ENCODE peak calls at places on chromosomes 4 and X, in four cellular contexts. One of them, this sample, is unnamed.

GRCh38 chr4:122731676-122732075 is 828 bp upstream of the BBS12 start:
- DNase-seq in SK-N-SH: no peak
- DNase-seq in GM12878: no peak
- DNase-seq in HepG2: no peak
- DNase-seq in this sample: no peak

GRCh38 chr4:86856896-86857295 is 7.7 kb upstream of the SLC10A6 start:
- DNase-seq in SK-N-SH: no peak
- DNase-seq in GM12878: no peak
- DNase-seq in HepG2: no peak
- DNase-seq in this sample: no peak

GRCh38 chr4:82983450-82983849 is 27.2 kb downstream of the LIN54 start:
- DNase-seq in SK-N-SH: no peak
- DNase-seq in GM12878: no peak
- DNase-seq in HepG2: no peak
- DNase-seq in this sample: no peak

GRCh38 chr4:56656346-56656643 is 24.8 kb downstream of the HOPX start:
- DNase-seq in SK-N-SH: peak; percentile 63
- DNase-seq in GM12878: no peak
- DNase-seq in HepG2: no peak
- DNase-seq in this sample: no peak

GRCh38 chr4:140374130-140374477 is 658 bp downstream of the SCOC start:
- DNase-seq in SK-N-SH: no peak
- DNase-seq in GM12878: no peak
- DNase-seq in HepG2: peak; percentile 32
- DNase-seq in this sample: no peak

GRCh38 chr4:170400346-170400745 is 310.6 kb upstream of the AADAT start:
- DNase-seq in SK-N-SH: no peak
- DNase-seq in GM12878: no peak
- DNase-seq in HepG2: no peak
- DNase-seq in this sample: no peak

GRCh38 chr4:41887821-41888699 is 47.2 kb upstream of the TMEM33 start:
- DNase-seq in SK-N-SH: no peak
- DNase-seq in GM12878: no peak
- DNase-seq in HepG2: peak; percentile 23
- DNase-seq in this sample: no peak

GRCh38 chr4:87807402-87807801 is 8.0 kb downstream of the IBSP start:
- DNase-seq in SK-N-SH: no peak
- DNase-seq in GM12878: no peak
- DNase-seq in HepG2: no peak
- DNase-seq in this sample: no peak

GRCh38 chr4:145851516-145852201 is 87.0 kb downstream of the ZNF827 start:
- DNase-seq in SK-N-SH: peak; percentile 19
- DNase-seq in GM12878: no peak
- DNase-seq in HepG2: no peak
- DNase-seq in this sample: no peak

GRCh38 chr4:24209131-24209530 is 319.3 kb upstream of the PPARGC1A start:
- DNase-seq in SK-N-SH: no peak
- DNase-seq in GM12878: no peak
- DNase-seq in HepG2: no peak
- DNase-seq in this sample: no peak
- TF ChIP-seq TCF12 in SK-N-SH: no peak
- TF ChIP-seq TCF12 in GM12878: no peak
- TF ChIP-seq TCF12 in HepG2: no peak
- TF ChIP-seq TCF12 in this sample: no peak

GRCh38 chr4:101977096-101977495 is 186.6 kb downstream of the BANK1 start:
- DNase-seq in SK-N-SH: no peak
- DNase-seq in GM12878: no peak
- DNase-seq in HepG2: no peak
- DNase-seq in this sample: no peak
- TF ChIP-seq TCF12 in SK-N-SH: peak; percentile 93
- TF ChIP-seq TCF12 in GM12878: no peak
- TF ChIP-seq TCF12 in HepG2: no peak
- TF ChIP-seq TCF12 in this sample: no peak

GRCh38 chr4:153950100-153950979 is 161.5 kb upstream of the SFRP2 start:
- DNase-seq in SK-N-SH: no peak
- DNase-seq in GM12878: no peak
- DNase-seq in HepG2: peak; percentile 21
- DNase-seq in this sample: no peak
- TF ChIP-seq TCF12 in SK-N-SH: no peak
- TF ChIP-seq TCF12 in GM12878: no peak
- TF ChIP-seq TCF12 in HepG2: no peak
- TF ChIP-seq TCF12 in this sample: no peak

DNA sequence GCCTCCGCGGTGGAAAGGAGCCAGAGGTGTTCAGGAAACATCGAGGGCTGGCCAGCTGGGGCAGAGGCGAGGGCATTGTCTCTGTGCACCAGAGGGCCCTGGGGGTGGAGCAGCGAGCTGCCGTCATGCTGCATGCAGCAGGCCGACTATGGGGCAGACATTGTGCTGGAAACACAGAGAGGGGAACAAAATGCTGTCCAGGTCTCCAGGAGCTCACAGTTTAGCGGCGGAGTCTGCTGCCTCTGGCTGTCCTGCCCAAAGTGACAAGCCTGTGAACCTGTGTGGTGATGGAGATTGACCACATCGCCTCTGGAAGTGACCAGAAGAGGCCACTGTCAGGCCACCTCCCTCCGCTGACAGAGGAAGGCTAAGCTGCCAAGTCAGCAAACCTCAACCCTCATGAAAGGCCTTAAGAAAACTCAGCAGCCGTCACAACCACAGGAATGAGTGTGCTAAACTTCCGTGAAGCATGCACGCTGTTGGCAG is 20.1 kb upstream of the SASH3 start:
- DNase-seq in SK-N-SH: no peak
- DNase-seq in GM12878: no peak
- DNase-seq in HepG2: no peak
- DNase-seq in this sample: no peak
- TF ChIP-seq TCF12 in SK-N-SH: no peak
- TF ChIP-seq TCF12 in GM12878: no peak
- TF ChIP-seq TCF12 in HepG2: no peak
- TF ChIP-seq TCF12 in this sample: no peak

This sample was measured in H1.